ENCODE peak calls at places on chromosomes 11 and 22, in eight cellular contexts. A is uterus, Z is neuronal stem cell, F is lower lobe of right lung, T is testis, Q is HepG2, S is esophagus squamous epithelium, H is left ventricle myocardium inferior. B is an unnamed sample. For H3K27me3, the result is how much of the 10 kb centered on the place peaks cover.

GRCh38 chr11:103601230-103601846 is 435.1 kb upstream of the DDI1 start:
- DNase-seq in A (no peak), Z (peak), F (no peak), T (peak), Q (peak), S (no peak), H (no peak), B (peak)

GRCh38 chr11:114259124-114259526 is 37.1 kb upstream of the NNMT start:
- DNase-seq in A (peak), Z (no peak), F (peak), T (peak), Q (no peak), S (no peak), H (peak), B (peak)

GRCh38 chr22:37053310-37054077 is 2.0 kb downstream of the KCTD17 start:
- DNase-seq in A (no peak), Z (no peak), F (no peak), T (no peak), Q (no peak), S (no peak), H (peak), B (no peak)

GRCh38 chr11:110989734-110990133 is 255.8 kb upstream of the POU2AF2 start:
- DNase-seq in A (peak), Z (no peak), F (no peak), T (no peak), Q (no peak), S (no peak), H (no peak), B (no peak)

GRCh38 chr11:64489831-64490441 is 101.1 kb upstream of the SLC22A12 start:
- DNase-seq in A (peak), Z (peak), F (peak), T (peak), Q (peak), S (no peak), H (peak), B (peak)

GRCh38 chr11:82995754-82996398 is 75.8 kb downstream of the RAB30 start:
- DNase-seq in A (no peak), Z (no peak), F (no peak), T (no peak), Q (no peak), S (no peak), H (no peak), B (no peak)

GRCh38 chr11:78140392-78141077 is 1.1 kb upstream of the ALG8 start:
- DNase-seq in A (no peak), Z (no peak), F (no peak), T (no peak), Q (no peak), S (no peak), H (no peak), B (no peak)

GRCh38 chr22:25987948-25988347 is 181.3 kb upstream of the SEZ6L start:
- DNase-seq in A (no peak), Z (no peak), F (no peak), T (no peak), Q (no peak), S (no peak), H (no peak), B (no peak)

GRCh38 chr22:37563153-37564081 is 3.1 kb downstream of the CDC42EP1 start:
- DNase-seq in A (peak), Z (no peak), F (peak), T (peak), Q (peak), S (no peak), H (peak), B (no peak)

GRCh38 chr11:36373040-36374010 is 77.2 kb downstream of the PRR5L start:
- DNase-seq in A (no peak), Z (no peak), F (no peak), T (no peak), Q (no peak), S (no peak), H (no peak), B (no peak)

GRCh38 chr22:43200031-43200430 is 13.1 kb upstream of the TTLL12 start:
- DNase-seq in A (no peak), Z (no peak), F (no peak), T (no peak), Q (no peak), S (no peak), H (no peak), B (no peak)

GRCh38 chr11:68164437-68164836 is 43.2 kb upstream of the CHKA start:
- DNase-seq in A (no peak), Z (no peak), F (no peak), T (no peak), Q (no peak), S (no peak), H (no peak), B (no peak)

GRCh38 chr11:118623291-118623655 is 15.9 kb downstream of the PHLDB1 start:
- DNase-seq in A (peak), Z (no peak), F (peak), T (no peak), Q (peak), S (no peak), H (no peak), B (no peak)

GRCh38 chr11:26993965-26994446 is at the start of gene FIBIN:
- DNase-seq in A (peak), Z (no peak), F (peak), T (peak), Q (no peak), S (no peak), H (peak), B (peak)

GRCh38 chr11:20876738-20877137 is 207.4 kb downstream of the NELL1 start:
- DNase-seq in A (no peak), Z (no peak), F (no peak), T (no peak), Q (no peak), S (no peak), H (no peak), B (no peak)

GRCh38 chr22:41524809-41525449 is 19.3 kb downstream of the POLR3H start:
- DNase-seq in A (no peak), Z (no peak), F (no peak), T (no peak), Q (no peak), S (no peak), H (no peak), B (peak)

GRCh38 chr11:102287963-102288744 is 29.1 kb upstream of the BIRC3 start:
- DNase-seq in A (peak), Z (peak), F (no peak), T (peak), Q (peak), S (no peak), H (no peak), B (peak)

GRCh38 chr11:59669611-59670009 is 773 bp upstream of the PATL1 start:
- DNase-seq in A (peak), Z (no peak), F (peak), T (peak), Q (no peak), S (no peak), H (peak), B (no peak)

GRCh38 chr11:13897606-13898276 is 64.8 kb upstream of the SPON1 start:
- DNase-seq in A (no peak), Z (no peak), F (no peak), T (no peak), Q (no peak), S (no peak), H (no peak), B (no peak)

GRCh38 chr11:29641201-29641600 is 375.6 kb downstream of the KCNA4 start:
- DNase-seq in A (no peak), Z (no peak), F (no peak), T (no peak), Q (no peak), S (no peak), H (no peak), B (no peak)

GRCh38 chr22:36863979-36864378 is 3.2 kb downstream of the NCF4 start:
- DNase-seq in A (no peak), Z (no peak), F (no peak), T (no peak), Q (no peak), S (no peak), H (no peak), B (no peak)

GRCh38 chr11:96969251-96969650 is 579.4 kb downstream of the JRKL start:
- DNase-seq in A (no peak), Z (no peak), F (no peak), T (no peak), Q (no peak), S (no peak), H (no peak), B (no peak)

GRCh38 chr11:11467278-11467677 is 114.2 kb upstream of the CSNK2A3 start:
- DNase-seq in A (no peak), Z (no peak), F (no peak), T (no peak), Q (no peak), S (no peak), H (no peak), B (no peak)

GRCh38 chr11:18768472-18768901 is 23.1 kb downstream of the PTPN5 start:
- DNase-seq in A (no peak), Z (no peak), F (no peak), T (no peak), Q (no peak), S (no peak), H (no peak), B (no peak)

GRCh38 chr11:12526789-12527188 is 147.4 kb upstream of the TEAD1 start:
- DNase-seq in A (no peak), Z (no peak), F (no peak), T (no peak), Q (no peak), S (no peak), H (no peak), B (no peak)

GRCh38 chr22:17578129-17578754 is 14.9 kb downstream of the SLC25A18 start:
- DNase-seq in A (no peak), Z (no peak), F (peak), T (peak), Q (peak), S (no peak), H (peak), B (no peak)

GRCh38 chr11:47359586-47359985 is 7.1 kb upstream of the MYBPC3 start:
- DNase-seq in A (no peak), Z (no peak), F (peak), T (no peak), Q (no peak), S (no peak), H (no peak), B (no peak)

GRCh38 chr22:30186535-30186934 is 60.0 kb downstream of the LIF start:
- DNase-seq in A (no peak), Z (no peak), F (no peak), T (no peak), Q (peak), S (no peak), H (no peak), B (no peak)

GRCh38 chr11:132448334-132448995 is 1078.0 kb downstream of the NTM start:
- DNase-seq in A (no peak), Z (no peak), F (no peak), T (no peak), Q (no peak), S (no peak), H (no peak), B (peak)

GRCh38 chr11:126696976-126697375 is 303.6 kb downstream of the KIRREL3 start:
- DNase-seq in A (no peak), Z (no peak), F (no peak), T (no peak), Q (no peak), S (no peak), H (no peak), B (no peak)

GRCh38 chr11:133993107-133993506 is 36.3 kb upstream of the IGSF9B start:
- DNase-seq in A (no peak), Z (no peak), F (no peak), T (no peak), Q (no peak), S (no peak), H (no peak), B (no peak)

GRCh38 chr11:131491503-131491902 is 121.1 kb downstream of the NTM start:
- DNase-seq in A (no peak), Z (no peak), F (no peak), T (no peak), Q (no peak), S (no peak), H (no peak), B (no peak)

GRCh38 chr22:43446881-43447280 is 35.1 kb downstream of the MPPED1 start:
- DNase-seq in A (no peak), Z (no peak), F (no peak), T (peak), Q (no peak), S (no peak), H (no peak), B (peak)

GRCh38 chr11:27998552-27998951 is 109.4 kb downstream of the KIF18A start:
- DNase-seq in A (no peak), Z (no peak), F (no peak), T (no peak), Q (no peak), S (no peak), H (no peak), B (no peak)

GRCh38 chr11:119445850-119446249 is 22.9 kb upstream of the THY1 start:
- DNase-seq in A (no peak), Z (no peak), F (no peak), T (peak), Q (no peak), S (no peak), H (no peak), B (no peak)

DNA sequence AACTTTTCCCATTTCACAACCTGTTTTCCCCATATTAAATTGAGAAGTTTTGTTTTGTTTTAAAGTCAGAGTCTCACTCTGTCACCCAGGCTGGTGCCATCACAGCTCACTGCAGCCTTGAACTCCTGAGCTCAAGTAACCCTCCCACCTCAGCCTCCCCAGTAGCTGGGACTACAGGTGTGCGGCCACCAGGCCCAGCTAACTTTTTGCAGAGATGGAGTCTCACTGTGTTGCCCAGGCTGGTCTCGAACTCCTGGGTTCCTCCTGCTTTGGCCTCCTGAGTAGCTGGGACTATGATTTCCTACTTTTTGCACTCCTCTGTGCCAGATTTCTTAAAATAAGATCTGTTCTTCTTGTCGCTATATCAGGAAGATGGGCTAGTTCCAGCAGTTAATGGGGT is 44.9 kb downstream of the GNB1L start:
- DNase-seq in A (peak), Z (no peak), F (no peak), T (no peak), Q (no peak), S (no peak), H (no peak), B (no peak)
- H3K27me3 ChIP-seq in A (under half), Z (under half), F (under half), T (under half), Q (under half), S (under half), H (under half), B (under half)

GRCh38 chr11:45234306-45235006 is 51.7 kb downstream of the SYT13 start:
- DNase-seq in A (no peak), Z (no peak), F (no peak), T (no peak), Q (no peak), S (no peak), H (no peak), B (no peak)

GRCh38 chr11:45229401-45229800 is 56.7 kb downstream of the SYT13 start:
- DNase-seq in A (no peak), Z (no peak), F (no peak), T (no peak), Q (no peak), S (no peak), H (no peak), B (no peak)

GRCh38 chr11:45232341-45233080 is 53.6 kb downstream of the SYT13 start:
- DNase-seq in A (no peak), Z (no peak), F (no peak), T (no peak), Q (no peak), S (no peak), H (no peak), B (peak)

GRCh38 chr11:45233804-45234170 is 52.4 kb downstream of the SYT13 start:
- DNase-seq in A (no peak), Z (no peak), F (no peak), T (no peak), Q (no peak), S (no peak), H (no peak), B (peak)

DNA sequence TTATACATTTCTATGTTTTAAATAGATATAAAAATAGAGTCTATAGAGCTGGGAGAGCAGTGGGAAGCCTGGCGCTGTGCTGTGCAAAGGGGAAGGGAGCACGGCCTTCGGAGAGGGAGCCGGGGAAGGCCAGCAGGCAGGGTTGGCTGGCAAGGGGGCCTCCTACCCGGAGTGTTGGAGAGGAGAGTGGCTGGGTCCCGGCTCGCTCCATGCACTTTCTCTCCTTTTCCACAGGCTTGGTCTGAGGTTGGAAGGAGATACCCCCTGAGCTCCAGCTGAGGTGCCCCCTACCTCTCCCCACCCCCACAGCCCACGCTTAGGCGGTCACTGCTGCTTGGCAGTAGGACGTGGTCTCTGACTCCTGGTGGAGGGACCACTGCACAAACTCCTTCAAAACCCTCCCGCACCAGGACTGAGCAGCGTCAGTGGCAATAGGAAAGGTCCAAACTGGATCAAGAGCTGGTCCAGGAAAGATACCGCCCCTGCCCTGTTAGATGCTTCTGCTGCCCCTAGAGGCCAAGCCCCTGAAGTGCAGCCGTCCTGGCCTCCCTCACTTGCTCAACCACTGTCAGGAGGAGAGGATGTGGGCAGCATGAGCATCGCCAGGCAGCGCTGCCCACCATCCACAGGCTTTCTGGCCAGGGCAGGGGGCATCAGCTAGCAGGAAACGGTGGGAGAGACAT is 52.9 kb downstream of the SYT13 start:
- DNase-seq in A (peak), Z (peak), F (peak), T (peak), Q (peak), S (no peak), H (peak), B (peak)
- H3K4me3 ChIP-seq in A (no peak), Z (no peak), F (no peak), T (no peak), Q (no peak), S (no peak), H (no peak), B (no peak)

GRCh38 chr11:32070707-32071106 is 20.2 kb upstream of the RCN1 start:
- DNase-seq in A (no peak), Z (no peak), F (no peak), T (no peak), Q (no peak), S (no peak), H (no peak), B (no peak)

GRCh38 chr11:32069361-32070058 is 21.4 kb upstream of the RCN1 start:
- DNase-seq in A (no peak), Z (no peak), F (no peak), T (no peak), Q (no peak), S (no peak), H (no peak), B (no peak)

GRCh38 chr11:32065865-32066264 is 25.0 kb upstream of the RCN1 start:
- DNase-seq in A (no peak), Z (no peak), F (no peak), T (no peak), Q (no peak), S (no peak), H (no peak), B (no peak)

GRCh38 chr11:32071811-32072210 is 19.1 kb upstream of the RCN1 start:
- DNase-seq in A (no peak), Z (peak), F (no peak), T (peak), Q (peak), S (no peak), H (no peak), B (peak)

GRCh38 chr11:32068134-32068533 is 22.7 kb upstream of the RCN1 start:
- DNase-seq in A (no peak), Z (no peak), F (no peak), T (no peak), Q (no peak), S (no peak), H (no peak), B (no peak)
- H3K27me3 ChIP-seq in A (under half), Z (under half), F (under half), T (under half), Q (half or more), S (under half), H (half or more), B (under half)

GRCh38 chr11:2927493-2927800 is 1.8 kb downstream of the PHLDA2 start:
- DNase-seq in A (no peak), Z (no peak), F (no peak), T (no peak), Q (no peak), S (no peak), H (no peak), B (no peak)

GRCh38 chr11:2928605-2929510 is at the start of gene PHLDA2:
- DNase-seq in A (no peak), Z (no peak), F (peak), T (peak), Q (no peak), S (no peak), H (peak), B (peak)

GRCh38 chr11:2929511-2929879 is 275 bp upstream of the PHLDA2 start:
- DNase-seq in A (no peak), Z (no peak), F (peak), T (no peak), Q (no peak), S (no peak), H (no peak), B (no peak)

GRCh38 chr11:2926611-2927492 is 2.4 kb downstream of the PHLDA2 start:
- DNase-seq in A (no peak), Z (no peak), F (peak), T (no peak), Q (no peak), S (no peak), H (peak), B (peak)

DNA sequence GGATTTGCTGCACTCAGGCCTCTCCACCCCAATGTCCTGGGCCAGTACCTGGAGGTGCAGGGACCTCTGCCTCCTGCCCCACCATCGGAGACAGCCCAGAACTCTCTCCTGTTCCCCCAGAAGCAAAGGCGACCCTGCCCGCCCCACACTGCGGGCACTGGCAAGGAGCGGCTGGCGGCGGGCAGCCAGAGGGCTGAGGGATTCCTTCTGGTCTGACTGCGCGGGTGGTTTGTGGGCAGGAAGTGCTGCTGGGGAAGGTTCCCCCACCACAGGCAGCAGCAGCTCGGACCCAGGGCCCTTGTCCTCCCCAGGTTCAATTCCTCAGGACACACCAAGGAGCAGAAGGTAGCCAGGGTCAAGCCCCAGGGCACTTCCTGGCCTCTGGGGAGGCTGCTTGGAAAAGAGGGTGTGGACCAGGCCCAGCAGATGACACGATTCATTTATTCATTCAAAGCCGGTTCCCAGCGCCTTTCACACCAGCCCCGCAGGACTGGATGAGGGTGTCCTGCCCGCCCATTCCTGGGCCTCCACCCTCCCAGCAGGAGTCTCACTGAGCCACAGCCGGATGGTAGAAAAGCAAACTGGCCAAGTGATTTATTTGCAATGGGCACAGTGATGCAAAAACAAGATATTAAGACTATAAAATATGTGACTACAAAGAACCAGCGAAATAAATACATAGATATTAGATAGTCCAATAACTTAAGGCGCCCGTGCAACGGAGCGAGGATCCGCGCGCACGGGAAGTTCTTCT is 1.2 kb downstream of the PHLDA2 start:
- DNase-seq in A (no peak), Z (no peak), F (peak), T (no peak), Q (no peak), S (no peak), H (peak), B (peak)
- H3K4me3 ChIP-seq in A (peak), Z (no peak), F (peak), T (peak), Q (peak), S (peak), H (peak), B (peak)

GRCh38 chr11:33988586-33989370 is 62.8 kb upstream of the CAPRIN1 start:
- DNase-seq in A (no peak), Z (no peak), F (no peak), T (no peak), Q (no peak), S (no peak), H (no peak), B (no peak)
- H3K27me3 ChIP-seq in A (under half), Z (under half), F (under half), T (under half), Q (under half), S (under half), H (under half), B (under half)